ENCODE peak calls at places on chromosome 15, in eight cellular contexts. G is Panc1, E is left colon, T is aorta, A is glutamatergic neuron, U is M059J, S is foreskin fibroblast, X is head of caudate nucleus. F is an unnamed sample.

GRCh38 chr15:63461230-63461629 is 43.2 kb upstream of the USP3 start:
- DNase-seq in G (no peak), E (no peak), T (no peak), A (no peak), U (no peak), S (no peak), X (peak; percentile 65), F (no peak)

GRCh38 chr15:25095179-25095578 is 140.4 kb downstream of the SNRPN start:
- DNase-seq in G (no peak), E (no peak), T (no peak), A (no peak), U (no peak), S (no peak), X (no peak), F (no peak)

GRCh38 chr15:41337631-41338522 is 5.2 kb downstream of the NUSAP1 start:
- DNase-seq in G (no peak), E (no peak), T (no peak), A (no peak), U (peak; percentile 32), S (no peak), X (no peak), F (no peak)

GRCh38 chr15:67838789-67839332 is 984 bp downstream of the RNU6-1 start:
- DNase-seq in G (no peak), E (peak; percentile 53), T (peak; percentile 80), A (peak; percentile 73), U (peak; percentile 66), S (no peak), X (peak; percentile 76), F (no peak)

GRCh38 chr15:26157081-26157480 is 294.0 kb upstream of the ATP10A start:
- DNase-seq in G (no peak), E (no peak), T (no peak), A (no peak), U (no peak), S (no peak), X (no peak), F (no peak)

GRCh38 chr15:70198441-70199123 is 100.9 kb upstream of the TLE3 start:
- DNase-seq in G (no peak), E (no peak), T (no peak), A (no peak), U (no peak), S (no peak), X (no peak), F (no peak)

GRCh38 chr15:40256642-40257235 is 17.9 kb downstream of the PAK6 start:
- DNase-seq in G (no peak), E (no peak), T (peak; percentile 34), A (no peak), U (peak; percentile 96), S (peak; percentile 41), X (no peak), F (no peak)

GRCh38 chr15:57213783-57214366 is 162.4 kb upstream of the CGNL1 start:
- DNase-seq in G (peak; percentile 8), E (no peak), T (no peak), A (no peak), U (peak; percentile 55), S (peak; percentile 48), X (no peak), F (no peak)

GRCh38 chr15:58546066-58546591 is 114.3 kb downstream of the LIPC start:
- DNase-seq in G (no peak), E (no peak), T (no peak), A (no peak), U (peak; percentile 89), S (no peak), X (no peak), F (no peak)

GRCh38 chr15:100438570-100438969 is 90.2 kb downstream of the CERS3 start:
- DNase-seq in G (no peak), E (peak; percentile 31), T (peak; percentile 69), A (no peak), U (no peak), S (no peak), X (peak; percentile 62), F (no peak)

GRCh38 chr15:63942486-63943365 is 103.6 kb downstream of the DAPK2 start:
- DNase-seq in G (no peak), E (no peak), T (no peak), A (no peak), U (no peak), S (no peak), X (no peak), F (no peak)

GRCh38 chr15:94229591-94230365 is 1.6 kb upstream of the MCTP2 start:
- DNase-seq in G (no peak), E (no peak), T (no peak), A (no peak), U (no peak), S (no peak), X (no peak), F (peak; percentile 62)

GRCh38 chr15:67931861-67932260 is 92.0 kb upstream of the RNU6-1 start:
- DNase-seq in G (no peak), E (no peak), T (no peak), A (no peak), U (peak; percentile 63), S (no peak), X (no peak), F (no peak)

GRCh38 chr15:92034227-92034626 is 180.7 kb downstream of the SLCO3A1 start:
- DNase-seq in G (no peak), E (no peak), T (no peak), A (no peak), U (no peak), S (no peak), X (no peak), F (no peak)

F was measured in central memory CD8-positive, alpha-beta T cell.